ENCODE peak calls at places on chromosomes 7 and 10, in five cellular contexts. H is tibial nerve, T is mucosa of descending colon, E is endodermal cell, B is HCT116. L is an unnamed sample. For H3K9me3, the result is how much of the 10 kb centered on the place peaks cover.

GRCh38 chr7:92790987-92791386 is 45.4 kb downstream of the CDK6 start:
- DNase-seq in H (no peak), T (no peak), E (no peak), B (no peak), L (no peak)

GRCh38 chr10:30431435-30431911 is 2.5 kb upstream of the MAP3K8 start:
- DNase-seq in H (no peak), T (peak), E (no peak), B (no peak), L (peak)

GRCh38 chr7:36726806-36727503 is 2.7 kb upstream of the AOAH start:
- DNase-seq in H (no peak), T (no peak), E (no peak), B (no peak), L (no peak)

GRCh38 chr10:62352356-62352963 is 21.7 kb upstream of the ZNF365 start:
- DNase-seq in H (no peak), T (no peak), E (no peak), B (no peak), L (no peak)

GRCh38 chr7:37925620-37926019 is 5.2 kb downstream of the EPDR1 start:
- DNase-seq in H (no peak), T (no peak), E (no peak), B (no peak), L (no peak)

GRCh38 chr10:4595920-4596319 is 230.1 kb upstream of the AKR1E2 start:
- DNase-seq in H (no peak), T (no peak), E (no peak), B (no peak), L (no peak)

GRCh38 chr10:18402766-18403346 is 248.5 kb downstream of the NSUN6 start:
- DNase-seq in H (no peak), T (no peak), E (no peak), B (no peak), L (no peak)

GRCh38 chr7:35185908-35186731 is 67.8 kb downstream of the TBX20 start:
- DNase-seq in H (no peak), T (no peak), E (peak), B (no peak), L (peak)

GRCh38 chr7:122974229-122974628 is 21.3 kb downstream of the TAS2R16 start:
- DNase-seq in H (no peak), T (no peak), E (peak), B (no peak), L (no peak)

GRCh38 chr10:6275022-6275997 is 72.6 kb downstream of the PFKFB3 start:
- DNase-seq in H (peak), T (peak), E (peak), B (peak), L (peak)

GRCh38 chr10:54559498-54559897 is 241.5 kb downstream of the PCDH15 start:
- DNase-seq in H (no peak), T (no peak), E (no peak), B (no peak), L (no peak)

GRCh38 chr10:108911814-108912541 is 1011.3 kb downstream of the XPNPEP1 start:
- DNase-seq in H (peak), T (peak), E (peak), B (no peak), L (peak)

GRCh38 chr10:64546073-64546472 is 1024.9 kb downstream of the REEP3 start:
- DNase-seq in H (no peak), T (no peak), E (no peak), B (no peak), L (no peak)

GRCh38 chr7:37323912-37324430 is 124.7 kb downstream of the ELMO1 start:
- DNase-seq in H (no peak), T (no peak), E (no peak), B (no peak), L (no peak)

GRCh38 chr7:155306677-155307470 is 9.2 kb downstream of the INSIG1 start:
- DNase-seq in H (no peak), T (no peak), E (no peak), B (no peak), L (no peak)

GRCh38 chr7:100694196-100694745 is at the start of gene GIGYF1:
- DNase-seq in H (no peak), T (peak), E (peak), B (no peak), L (peak)

GRCh38 chr7:90311185-90311584 is 9.9 kb downstream of the FAM237B start:
- DNase-seq in H (no peak), T (no peak), E (no peak), B (no peak), L (no peak)

GRCh38 chr10:131834152-131834810 is 66.5 kb upstream of the PPP2R2D start:
- DNase-seq in H (no peak), T (no peak), E (no peak), B (no peak), L (peak)

GRCh38 chr10:44205072-44205471 is 179.8 kb downstream of the CXCL12 start:
- DNase-seq in H (no peak), T (no peak), E (no peak), B (no peak), L (no peak)

GRCh38 chr10:7950981-7951847 is 103.3 kb upstream of the GATA3 start:
- DNase-seq in H (no peak), T (no peak), E (no peak), B (no peak), L (no peak)

GRCh38 chr7:129612112-129613015 is 844 bp downstream of the NRF1 start:
- DNase-seq in H (peak), T (peak), E (peak), B (no peak), L (peak)

GRCh38 chr10:22027666-22028238 is 24.2 kb upstream of the DNAJC1 start:
- DNase-seq in H (no peak), T (no peak), E (no peak), B (no peak), L (no peak)

GRCh38 chr10:63262674-63263073 is 129.5 kb downstream of the NRBF2 start:
- DNase-seq in H (no peak), T (no peak), E (no peak), B (no peak), L (no peak)

GRCh38 chr10:103044942-103045489 is 126.9 kb downstream of the CNNM2 start:
- DNase-seq in H (no peak), T (no peak), E (no peak), B (no peak), L (no peak)

GRCh38 chr10:43177588-43177987 is 39.3 kb downstream of the CSGALNACT2 start:
- DNase-seq in H (no peak), T (no peak), E (no peak), B (no peak), L (no peak)

DNA sequence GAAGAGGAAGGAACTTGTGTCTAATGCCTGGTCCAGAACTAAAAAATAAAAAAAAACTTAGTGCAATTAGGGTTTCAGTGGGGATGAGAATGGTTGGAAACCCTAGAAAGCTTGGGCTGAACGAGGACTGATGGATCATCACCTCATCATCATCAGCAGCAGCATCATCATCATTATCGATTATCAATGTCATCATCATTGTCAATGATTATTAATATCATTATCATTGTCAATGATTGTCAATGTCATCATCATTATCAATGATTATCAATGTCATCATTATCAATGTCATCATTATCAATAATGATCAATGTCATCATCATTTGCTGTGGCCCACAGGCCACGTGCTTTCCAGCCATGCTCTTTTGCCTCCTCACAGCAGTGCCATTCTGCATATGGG is 952.0 kb upstream of the ZNF722 start:
- DNase-seq in H (no peak), T (no peak), E (no peak), B (no peak), L (no peak)
- H3K9me3 ChIP-seq in H (half or more), T (half or more), E (half or more), B (under half), L (under half)

GRCh38 chr7:16915405-16915804 is 33.6 kb upstream of the AGR3 start:
- DNase-seq in H (no peak), T (no peak), E (no peak), B (peak), L (no peak)

GRCh38 chr7:16913643-16914042 is 31.9 kb upstream of the AGR3 start:
- DNase-seq in H (no peak), T (no peak), E (peak), B (no peak), L (no peak)

GRCh38 chr7:16916733-16917132 is 35.0 kb upstream of the AGR3 start:
- DNase-seq in H (no peak), T (no peak), E (no peak), B (no peak), L (no peak)

GRCh38 chr7:16916111-16916639 is 34.4 kb upstream of the AGR3 start:
- DNase-seq in H (no peak), T (no peak), E (no peak), B (no peak), L (no peak)

GRCh38 chr7:16914771-16915170 is 33.0 kb upstream of the AGR3 start:
- DNase-seq in H (no peak), T (peak), E (no peak), B (no peak), L (no peak)
- H3K4me3 ChIP-seq in H (no peak), T (no peak), E (no peak), B (no peak), L (no peak)

DNA sequence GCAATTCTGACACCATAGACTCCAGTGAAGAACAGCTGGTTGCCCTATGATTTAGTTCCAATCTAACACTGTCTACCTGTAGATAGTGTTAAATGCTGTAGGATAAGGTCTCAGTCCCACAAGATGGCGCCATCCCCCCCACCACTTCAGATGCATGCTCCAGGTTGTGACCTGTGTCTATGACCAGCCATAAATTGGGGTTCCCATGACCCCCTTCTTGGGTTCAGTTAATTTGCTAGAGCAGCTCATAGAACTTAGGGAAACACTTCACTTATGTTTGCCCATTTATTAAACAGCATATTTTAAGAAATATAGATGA is 13.1 kb downstream of the CCSER2 start:
- DNase-seq in H (no peak), T (no peak), E (peak), B (no peak), L (no peak)
- TF ChIP-seq CTCF in H (no peak), T (no peak), E (peak), B (no peak), L (no peak)

GRCh38 chr7:5063698-5064097 is 18.0 kb downstream of the RBAK start:
- DNase-seq in H (no peak), T (no peak), E (no peak), B (no peak), L (no peak)

GRCh38 chr7:5065107-5065407 is 19.4 kb downstream of the RBAK start:
- DNase-seq in H (no peak), T (no peak), E (no peak), B (no peak), L (no peak)

GRCh38 chr7:5070206-5070605 is 24.5 kb downstream of the RBAK start:
- DNase-seq in H (no peak), T (no peak), E (no peak), B (no peak), L (no peak)

DNA sequence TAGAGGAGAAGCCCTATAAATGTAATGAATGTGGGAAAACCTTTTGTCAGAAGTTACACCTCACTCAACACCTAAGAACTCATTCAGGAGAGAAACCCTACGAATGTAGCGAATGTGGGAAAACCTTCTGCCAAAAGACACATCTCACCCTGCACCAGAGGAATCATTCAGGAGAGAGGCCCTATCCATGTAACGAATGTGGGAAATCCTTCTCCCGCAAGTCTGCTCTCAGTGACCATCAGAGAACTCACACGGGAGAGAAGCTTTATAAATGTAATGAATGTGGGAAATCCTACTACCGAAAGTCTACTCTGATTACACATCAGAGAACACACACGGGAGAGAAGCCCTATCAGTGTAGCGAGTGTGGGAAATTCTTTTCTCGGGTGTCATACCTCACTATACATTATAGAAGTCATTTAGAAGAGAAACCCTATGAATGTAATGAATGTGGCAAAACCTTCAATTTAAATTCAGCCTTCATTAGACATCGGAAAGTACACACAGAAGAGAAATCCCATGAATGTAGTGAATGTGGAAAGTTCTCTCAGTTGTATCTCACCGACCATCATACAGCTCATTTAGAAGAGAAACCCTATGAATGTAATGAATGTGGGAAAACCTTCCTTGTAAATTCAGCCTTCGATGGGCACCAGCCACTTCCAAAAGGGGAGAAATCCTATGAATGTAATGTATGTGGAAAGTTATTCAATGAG is 18.9 kb downstream of the RBAK start:
- DNase-seq in H (no peak), T (no peak), E (no peak), B (no peak), L (no peak)
- H3K9me3 ChIP-seq in H (half or more), T (half or more), E (half or more), B (half or more), L (half or more)

GRCh38 chr7:141946874-141947273 is at the start of gene CLEC5A:
- DNase-seq in H (no peak), T (no peak), E (no peak), B (no peak), L (no peak)
- H3K4me3 ChIP-seq in H (no peak), T (no peak), E (no peak), B (no peak), L (no peak)

GRCh38 chr10:85548038-85548437 is 818.6 kb downstream of the GRID1 start:
- DNase-seq in H (no peak), T (peak), E (peak), B (peak), L (no peak)
- TF ChIP-seq CTCF in H (no peak), T (peak), E (peak), B (peak), L (peak)

DNA sequence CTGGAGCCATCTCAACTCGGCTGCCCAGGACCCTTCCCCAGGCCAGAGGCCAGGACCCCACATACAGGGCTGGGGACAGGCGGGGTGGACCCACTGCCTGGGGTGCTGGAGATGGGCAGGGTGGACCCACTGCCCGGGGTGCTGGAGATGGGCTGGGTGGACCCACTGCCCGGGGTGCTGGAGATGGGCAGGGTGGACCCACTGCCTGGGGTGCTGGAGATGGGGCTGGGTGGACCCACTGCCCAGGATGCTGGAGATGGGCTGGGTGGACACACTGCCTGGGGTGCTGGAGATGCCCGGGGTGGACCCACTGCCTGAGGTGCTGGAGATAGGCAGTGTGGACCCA is 32.4 kb upstream of the FOXL3 start:
- DNase-seq in H (no peak), T (no peak), E (no peak), B (no peak), L (no peak)
- H3K9me3 ChIP-seq in H (under half), T (under half), E (under half), B (under half), L (under half)

DNA sequence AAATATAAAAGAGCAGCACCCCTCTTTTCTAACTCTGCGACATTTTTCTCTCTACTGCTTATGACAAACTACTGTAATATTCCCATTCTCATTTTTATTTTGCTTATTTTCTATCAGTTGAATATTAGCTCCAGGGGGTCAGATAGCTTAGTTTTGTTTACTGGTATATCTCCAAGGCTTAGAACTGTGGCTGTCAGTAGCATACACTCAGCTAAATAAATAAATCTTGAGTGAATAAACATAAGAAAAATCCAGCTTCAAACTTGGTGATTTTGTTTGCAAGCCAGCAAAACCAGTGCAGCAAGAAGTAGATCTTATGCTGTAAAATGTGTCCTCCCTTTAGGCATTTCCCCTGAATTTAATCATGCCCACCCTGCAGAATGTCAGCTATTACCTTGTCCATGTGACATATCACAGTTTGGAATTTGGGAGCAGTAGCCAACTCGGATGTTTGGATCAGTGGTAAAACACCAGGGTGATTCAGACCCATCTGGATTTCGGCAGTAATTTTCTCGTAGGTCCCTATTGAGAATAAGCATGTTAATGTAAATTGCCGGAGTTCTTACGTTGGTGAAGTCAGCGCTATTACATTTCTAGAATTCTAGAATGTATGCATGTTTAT is 44.2 kb downstream of the HGF start:
- DNase-seq in H (no peak), T (no peak), E (no peak), B (no peak), L (no peak)
- H3K4me3 ChIP-seq in H (no peak), T (no peak), E (no peak), B (no peak), L (no peak)

DNA sequence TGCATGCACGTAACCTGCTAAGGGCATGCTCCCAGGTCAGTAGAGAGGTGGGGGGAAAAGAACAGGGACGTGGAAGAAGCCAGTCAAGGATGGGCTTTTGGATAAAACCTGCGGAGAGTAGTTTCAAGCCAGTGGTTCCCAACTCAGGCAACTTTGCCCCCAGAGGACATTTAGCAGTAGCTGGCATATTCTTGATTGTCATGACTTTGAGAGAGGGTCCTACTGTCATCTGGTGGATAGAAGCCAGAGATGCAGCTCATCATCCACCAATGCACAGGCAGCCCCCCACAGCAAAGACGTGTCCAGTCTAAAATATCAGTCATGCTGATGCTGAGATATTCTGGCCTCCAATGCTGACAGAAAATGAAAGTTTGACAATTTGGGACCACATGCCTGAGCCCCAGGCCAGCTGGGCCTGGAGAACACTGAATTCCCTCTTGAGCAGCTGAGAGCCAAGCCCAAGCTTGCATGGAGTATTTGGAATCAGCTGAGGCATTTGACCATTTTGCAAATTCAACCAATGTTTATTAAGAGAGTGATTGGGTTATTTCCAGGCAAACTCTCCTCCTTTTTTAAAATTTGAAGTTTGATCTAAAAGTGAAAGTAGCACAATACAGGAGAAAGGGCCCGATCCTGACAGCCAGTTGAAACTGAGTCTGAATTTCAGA is 110.0 kb upstream of the C7orf33 start:
- DNase-seq in H (no peak), T (no peak), E (no peak), B (no peak), L (no peak)
- TF ChIP-seq CTCF in H (no peak), T (no peak), E (peak), B (no peak), L (no peak)

GRCh38 chr7:159328096-159328495 is 183.4 kb upstream of the VIPR2 start:
- DNase-seq in H (no peak), T (no peak), E (no peak), B (peak), L (no peak)

GRCh38 chr7:159329979-159330378 is 185.3 kb upstream of the VIPR2 start:
- DNase-seq in H (no peak), T (no peak), E (no peak), B (no peak), L (no peak)
- H3K9me3 ChIP-seq in H (under half), T (under half), E (half or more), B (under half), L (under half)

L was measured in psoas muscle.